ENCODE peak calls at places on chromosomes 6 and 20, in six cellular contexts. One of them, this sample, is unnamed.

GRCh38 chr6:156980948-156981347 is 203.8 kb downstream of the ARID1B start:
- DNase-seq in stimulated activated CD4-positive, alpha-beta T cell treated with anti-CD3 and anti-CD28 coated beads, Interleukin-1b, Interleukin-23, amount 100 ng/mL, for 4 hours: no peak
- DNase-seq in amniotic stem cell: no peak
- DNase-seq in kidney glomerular epithelial cell: no peak
- DNase-seq in RPMI8226: no peak
- DNase-seq in astrocyte: no peak
- DNase-seq in this sample: no peak

GRCh38 chr6:167679137-167679736 is 147.5 kb upstream of the AFDN start:
- DNase-seq in stimulated activated CD4-positive, alpha-beta T cell treated with anti-CD3 and anti-CD28 coated beads, Interleukin-1b, Interleukin-23, amount 100 ng/mL, for 4 hours: no peak
- DNase-seq in RPMI8226: no peak
- DNase-seq in amniotic stem cell: no peak
- DNase-seq in astrocyte: no peak
- DNase-seq in kidney glomerular epithelial cell: no peak
- DNase-seq in this sample: no peak

GRCh38 chr20:63518946-63519764 is 1.4 kb upstream of the PPDPF start:
- DNase-seq in astrocyte: no peak
- DNase-seq in amniotic stem cell: no peak
- DNase-seq in RPMI8226: no peak
- DNase-seq in stimulated activated CD4-positive, alpha-beta T cell treated with anti-CD3 and anti-CD28 coated beads, Interleukin-1b, Interleukin-23, amount 100 ng/mL, for 4 hours: no peak
- DNase-seq in kidney glomerular epithelial cell: no peak
- DNase-seq in this sample: no peak

GRCh38 chr6:52640170-52640569 is 30.7 kb upstream of the TMEM14A start:
- DNase-seq in stimulated activated CD4-positive, alpha-beta T cell treated with anti-CD3 and anti-CD28 coated beads, Interleukin-1b, Interleukin-23, amount 100 ng/mL, for 4 hours: no peak
- DNase-seq in RPMI8226: no peak
- DNase-seq in kidney glomerular epithelial cell: no peak
- DNase-seq in astrocyte: peak
- DNase-seq in amniotic stem cell: no peak
- DNase-seq in this sample: no peak

GRCh38 chr20:53579581-53580375 is 13.9 kb downstream of the ZNF217 start:
- DNase-seq in amniotic stem cell: no peak
- DNase-seq in kidney glomerular epithelial cell: no peak
- DNase-seq in astrocyte: peak
- DNase-seq in RPMI8226: peak
- DNase-seq in stimulated activated CD4-positive, alpha-beta T cell treated with anti-CD3 and anti-CD28 coated beads, Interleukin-1b, Interleukin-23, amount 100 ng/mL, for 4 hours: no peak
- DNase-seq in this sample: no peak

GRCh38 chr6:16700202-16700997 is 60.9 kb downstream of the ATXN1 start:
- DNase-seq in kidney glomerular epithelial cell: peak
- DNase-seq in RPMI8226: no peak
- DNase-seq in astrocyte: no peak
- DNase-seq in stimulated activated CD4-positive, alpha-beta T cell treated with anti-CD3 and anti-CD28 coated beads, Interleukin-1b, Interleukin-23, amount 100 ng/mL, for 4 hours: no peak
- DNase-seq in amniotic stem cell: no peak
- DNase-seq in this sample: no peak

GRCh38 chr6:36444470-36444869 is 1.7 kb downstream of the KCTD20 start:
- DNase-seq in stimulated activated CD4-positive, alpha-beta T cell treated with anti-CD3 and anti-CD28 coated beads, Interleukin-1b, Interleukin-23, amount 100 ng/mL, for 4 hours: no peak
- DNase-seq in RPMI8226: no peak
- DNase-seq in astrocyte: peak
- DNase-seq in amniotic stem cell: no peak
- DNase-seq in kidney glomerular epithelial cell: no peak
- DNase-seq in this sample: no peak

GRCh38 chr6:3520541-3521220 is 63.8 kb upstream of the SLC22A23 start:
- DNase-seq in astrocyte: peak
- DNase-seq in amniotic stem cell: no peak
- DNase-seq in stimulated activated CD4-positive, alpha-beta T cell treated with anti-CD3 and anti-CD28 coated beads, Interleukin-1b, Interleukin-23, amount 100 ng/mL, for 4 hours: no peak
- DNase-seq in RPMI8226: no peak
- DNase-seq in kidney glomerular epithelial cell: no peak
- DNase-seq in this sample: no peak

GRCh38 chr6:156912431-156912830 is 135.3 kb downstream of the ARID1B start:
- DNase-seq in kidney glomerular epithelial cell: no peak
- DNase-seq in amniotic stem cell: no peak
- DNase-seq in astrocyte: no peak
- DNase-seq in RPMI8226: peak
- DNase-seq in stimulated activated CD4-positive, alpha-beta T cell treated with anti-CD3 and anti-CD28 coated beads, Interleukin-1b, Interleukin-23, amount 100 ng/mL, for 4 hours: no peak
- DNase-seq in this sample: peak

This sample was measured in naive B cell.